ENCODE peak calls at places on chromosomes 16 and 17, in four cellular contexts. One of them, this sample, is unnamed.

GRCh38 chr16:54342966-54343365 is 56.4 kb upstream of the IRX3 start:
- DNase-seq in A549: no peak
- DNase-seq in K562: no peak
- DNase-seq in H1: no peak
- DNase-seq in this sample: no peak

GRCh38 chr17:41013181-41013580 is 4.3 kb upstream of the KRTAP3-1 start:
- DNase-seq in A549: no peak
- DNase-seq in K562: no peak
- DNase-seq in H1: no peak
- DNase-seq in this sample: no peak

GRCh38 chr17:83192161-83192788 is 112.9 kb downstream of the METRNL start:
- DNase-seq in A549: no peak
- DNase-seq in K562: no peak
- DNase-seq in H1: peak
- DNase-seq in this sample: no peak

GRCh38 chr16:57185446-57185944 is 344 bp downstream of the PSME3IP1 start:
- DNase-seq in A549: peak
- DNase-seq in K562: peak
- DNase-seq in H1: no peak
- DNase-seq in this sample: no peak

GRCh38 chr17:74259667-74260524 is 14.1 kb upstream of the DNAI2 start:
- DNase-seq in A549: no peak
- DNase-seq in K562: no peak
- DNase-seq in H1: peak
- DNase-seq in this sample: no peak

GRCh38 chr17:71959129-71959528 is 161.7 kb upstream of the SOX9 start:
- DNase-seq in A549: peak
- DNase-seq in K562: no peak
- DNase-seq in H1: no peak
- DNase-seq in this sample: peak

GRCh38 chr17:39791296-39791992 is 53.7 kb downstream of the GRB7 start:
- DNase-seq in A549: no peak
- DNase-seq in K562: no peak
- DNase-seq in H1: no peak
- DNase-seq in this sample: no peak

GRCh38 chr17:46915596-46915995 is 7.4 kb upstream of the GOSR2 start:
- DNase-seq in A549: no peak
- DNase-seq in K562: no peak
- DNase-seq in H1: no peak
- DNase-seq in this sample: no peak

GRCh38 chr16:17520567-17520966 is 49.8 kb upstream of the XYLT1 start:
- DNase-seq in A549: no peak
- DNase-seq in K562: no peak
- DNase-seq in H1: no peak
- DNase-seq in this sample: no peak

GRCh38 chr17:44314869-44315661 is 6.7 kb downstream of the RUNDC3A start:
- DNase-seq in A549: peak
- DNase-seq in K562: peak
- DNase-seq in H1: peak
- DNase-seq in this sample: no peak

GRCh38 chr17:69228576-69228975 is at the start of gene ABCA10:
- DNase-seq in A549: no peak
- DNase-seq in K562: no peak
- DNase-seq in H1: no peak
- DNase-seq in this sample: no peak

GRCh38 chr16:68724797-68725196 is 12.3 kb upstream of the CDH1 start:
- DNase-seq in A549: no peak
- DNase-seq in K562: peak
- DNase-seq in H1: no peak
- DNase-seq in this sample: no peak

GRCh38 chr16:68731569-68732067 is 5.5 kb upstream of the CDH1 start:
- DNase-seq in A549: no peak
- DNase-seq in K562: no peak
- DNase-seq in H1: no peak
- DNase-seq in this sample: no peak

GRCh38 chr16:68732068-68732680 is 4.9 kb upstream of the CDH1 start:
- DNase-seq in A549: peak
- DNase-seq in K562: peak
- DNase-seq in H1: peak
- DNase-seq in this sample: peak

GRCh38 chr16:68732741-68733399 is 4.2 kb upstream of the CDH1 start:
- DNase-seq in A549: no peak
- DNase-seq in K562: peak
- DNase-seq in H1: no peak
- DNase-seq in this sample: no peak

DNA sequence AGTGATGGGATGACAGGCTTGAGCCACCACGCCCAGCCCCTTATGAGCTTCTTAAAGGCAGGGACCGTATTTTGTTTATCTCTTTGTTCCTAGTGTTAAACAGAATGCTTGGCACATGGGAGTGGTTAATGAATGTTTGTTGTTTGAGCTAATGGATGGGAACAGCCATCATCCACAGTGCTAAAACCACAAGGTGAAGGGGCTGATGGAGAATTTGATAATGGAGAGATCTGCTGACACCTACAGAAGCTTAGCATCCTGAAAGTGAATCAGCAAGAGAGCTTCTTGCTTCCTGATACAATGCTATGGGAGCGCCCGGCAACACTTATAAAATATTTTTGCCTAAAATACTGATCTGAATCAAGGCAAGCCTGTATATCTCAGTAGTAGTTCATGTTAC is 8.5 kb upstream of the CDH1 start:
- DNase-seq in A549: no peak
- DNase-seq in K562: no peak
- DNase-seq in H1: no peak
- DNase-seq in this sample: no peak
- TF ChIP-seq PHF8 in A549: no peak
- TF ChIP-seq PHF8 in K562: no peak
- TF ChIP-seq PHF8 in H1: no peak
- TF ChIP-seq PHF8 in this sample: no peak

GRCh38 chr17:77071925-77072490 is 68.8 kb upstream of the SEC14L1 start:
- DNase-seq in A549: no peak
- DNase-seq in K562: no peak
- DNase-seq in H1: no peak
- DNase-seq in this sample: no peak

GRCh38 chr17:77070888-77071279 is 69.9 kb upstream of the SEC14L1 start:
- DNase-seq in A549: no peak
- DNase-seq in K562: peak
- DNase-seq in H1: no peak
- DNase-seq in this sample: no peak

GRCh38 chr17:77072670-77073069 is 68.1 kb upstream of the SEC14L1 start:
- DNase-seq in A549: no peak
- DNase-seq in K562: peak
- DNase-seq in H1: no peak
- DNase-seq in this sample: no peak

GRCh38 chr17:77074681-77075080 is 66.1 kb upstream of the SEC14L1 start:
- DNase-seq in A549: no peak
- DNase-seq in K562: no peak
- DNase-seq in H1: no peak
- DNase-seq in this sample: no peak

DNA sequence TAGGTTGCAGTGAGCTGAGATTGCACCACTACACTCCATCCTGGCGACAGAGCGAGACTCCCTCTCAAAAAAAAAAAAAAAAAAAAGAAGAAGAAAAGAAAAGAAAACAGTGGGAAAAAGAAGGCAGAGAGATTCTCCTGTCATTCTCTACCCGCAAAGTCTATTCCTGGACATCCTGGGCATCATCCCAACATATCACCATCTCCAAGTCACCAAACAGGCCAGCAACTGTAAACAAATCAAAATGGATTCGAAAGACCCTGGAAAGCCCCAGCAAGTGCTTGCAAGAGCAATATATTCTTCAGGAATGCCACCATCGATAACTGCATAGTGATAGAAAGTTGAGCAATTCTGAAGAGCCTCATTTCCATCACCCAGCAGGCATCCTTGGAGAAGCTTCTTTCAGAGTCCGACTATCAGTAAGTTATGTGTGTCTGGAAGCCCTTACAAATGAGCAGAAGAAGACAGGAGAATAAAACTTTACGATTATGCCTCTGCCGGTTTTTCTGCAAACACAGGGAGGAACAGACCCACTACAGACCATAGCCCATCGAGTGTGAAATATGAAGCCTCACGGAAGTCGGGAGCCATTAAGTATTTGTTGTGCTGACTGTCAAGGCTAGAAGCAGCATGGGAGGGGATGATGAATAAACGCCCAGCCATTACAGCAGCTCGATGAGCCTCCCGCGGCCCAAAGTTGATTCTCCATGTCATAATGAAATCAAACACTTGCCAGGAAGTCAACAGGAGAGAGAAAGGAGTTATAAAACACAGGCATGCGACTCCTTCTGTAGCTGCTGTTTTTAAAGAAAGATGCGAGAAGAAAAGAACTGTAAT is 64.5 kb upstream of the SEC14L1 start:
- DNase-seq in A549: no peak
- DNase-seq in K562: no peak
- DNase-seq in H1: no peak
- DNase-seq in this sample: no peak
- TF ChIP-seq PHF8 in A549: no peak
- TF ChIP-seq PHF8 in K562: no peak
- TF ChIP-seq PHF8 in H1: no peak
- TF ChIP-seq PHF8 in this sample: no peak

GRCh38 chr16:10619271-10619849 is 39.0 kb upstream of the EMP2 start:
- DNase-seq in A549: no peak
- DNase-seq in K562: peak
- DNase-seq in H1: peak
- DNase-seq in this sample: no peak
- TF ChIP-seq PHF8 in A549: no peak
- TF ChIP-seq PHF8 in K562: peak
- TF ChIP-seq PHF8 in H1: no peak
- TF ChIP-seq PHF8 in this sample: no peak

GRCh38 chr17:18248811-18249210 is 9.7 kb downstream of the FLII start:
- DNase-seq in A549: no peak
- DNase-seq in K562: no peak
- DNase-seq in H1: no peak
- DNase-seq in this sample: no peak

GRCh38 chr17:18247613-18248001 is 10.9 kb downstream of the FLII start:
- DNase-seq in A549: no peak
- DNase-seq in K562: no peak
- DNase-seq in H1: no peak
- DNase-seq in this sample: no peak

GRCh38 chr17:18246109-18246725 is 12.3 kb downstream of the FLII start:
- DNase-seq in A549: no peak
- DNase-seq in K562: no peak
- DNase-seq in H1: no peak
- DNase-seq in this sample: no peak

GRCh38 chr17:18248300-18248731 is 10.2 kb downstream of the FLII start:
- DNase-seq in A549: peak
- DNase-seq in K562: peak
- DNase-seq in H1: peak
- DNase-seq in this sample: peak

GRCh38 chr17:18246880-18247612 is 11.5 kb downstream of the FLII start:
- DNase-seq in A549: peak
- DNase-seq in K562: peak
- DNase-seq in H1: peak
- DNase-seq in this sample: no peak
- TF ChIP-seq PHF8 in A549: no peak
- TF ChIP-seq PHF8 in K562: peak
- TF ChIP-seq PHF8 in H1: peak
- TF ChIP-seq PHF8 in this sample: no peak

DNA sequence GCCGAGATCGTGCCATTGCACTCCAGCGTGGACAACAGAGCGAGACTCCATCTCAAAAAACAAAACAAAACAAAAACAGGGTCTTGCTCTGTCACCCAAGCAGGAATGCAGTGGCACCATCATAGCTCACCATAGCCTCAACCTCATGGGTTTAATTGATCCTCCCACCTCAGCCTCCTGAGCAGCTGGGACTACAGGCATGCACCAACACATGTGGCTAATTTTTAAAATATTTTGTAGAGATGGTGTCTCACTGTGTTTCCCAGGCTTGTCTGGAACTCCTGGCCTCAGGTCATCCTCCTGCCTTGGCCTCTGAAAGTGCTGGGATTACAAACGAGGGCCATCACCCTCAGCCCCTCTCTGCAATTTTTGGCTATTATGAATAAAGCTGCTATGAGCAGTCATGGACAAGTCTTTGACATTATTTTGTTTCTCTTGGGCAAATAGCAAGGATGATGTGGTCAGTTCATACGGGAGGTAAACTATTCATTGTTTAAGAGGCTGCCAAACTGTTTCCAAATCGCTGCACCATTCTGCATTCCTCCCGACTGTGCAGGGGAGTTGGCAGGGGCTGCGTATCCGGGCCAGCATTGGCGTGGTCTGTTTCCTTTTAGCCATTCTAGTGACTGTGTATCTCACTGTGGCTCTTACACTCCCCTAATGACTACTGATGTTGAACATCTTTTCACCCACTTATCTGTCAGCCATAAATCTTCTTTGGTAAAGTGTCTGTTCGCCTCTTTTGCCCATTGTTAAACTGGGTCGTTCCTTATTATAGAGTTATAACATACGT is 21.1 kb downstream of the EIF4A3 start:
- DNase-seq in A549: no peak
- DNase-seq in K562: no peak
- DNase-seq in H1: no peak
- DNase-seq in this sample: no peak
- TF ChIP-seq PHF8 in A549: no peak
- TF ChIP-seq PHF8 in K562: no peak
- TF ChIP-seq PHF8 in H1: no peak
- TF ChIP-seq PHF8 in this sample: no peak

GRCh38 chr17:75731086-75731715 is 9.9 kb downstream of the ITGB4 start:
- DNase-seq in A549: no peak
- DNase-seq in K562: no peak
- DNase-seq in H1: no peak
- DNase-seq in this sample: no peak
- TF ChIP-seq PHF8 in A549: no peak
- TF ChIP-seq PHF8 in K562: no peak
- TF ChIP-seq PHF8 in H1: no peak
- TF ChIP-seq PHF8 in this sample: no peak

This sample was measured in HepG2.